ENCODE peak calls at places on chromosomes 3 and 15, in ten cellular contexts. One of them, this sample, is unnamed.

GRCh38 chr15:52278636-52279367 is 16.8 kb downstream of the MYO5C start:
- DNase-seq in stimulated activated CD4-positive, alpha-beta T cell treated with anti-CD3 and anti-CD28 coated beads, Interleukin-1b, Interleukin-23, amount 100 ng/mL, for 4 hours: no peak
- DNase-seq in retina: no peak
- DNase-seq in NCI-H748 treated with DMSO at 0.1 percent for 48 hours: no peak
- DNase-seq in T-cell: no peak
- DNase-seq in renal cortical epithelial cell: no peak
- DNase-seq in GM04504: no peak
- DNase-seq in AG10803: no peak
- DNase-seq in A549: no peak
- DNase-seq in T-helper 2 cell: no peak
- DNase-seq in this sample: no peak

GRCh38 chr15:63509933-63510547 is 5.6 kb downstream of the USP3 start:
- DNase-seq in stimulated activated CD4-positive, alpha-beta T cell treated with anti-CD3 and anti-CD28 coated beads, Interleukin-1b, Interleukin-23, amount 100 ng/mL, for 4 hours: no peak
- DNase-seq in AG10803: peak; percentile 75
- DNase-seq in T-helper 2 cell: no peak
- DNase-seq in NCI-H748 treated with DMSO at 0.1 percent for 48 hours: no peak
- DNase-seq in retina: no peak
- DNase-seq in GM04504: no peak
- DNase-seq in A549: no peak
- DNase-seq in renal cortical epithelial cell: peak; percentile 92
- DNase-seq in T-cell: no peak
- DNase-seq in this sample: no peak

GRCh38 chr15:96093063-96093462 is 237.4 kb upstream of the NR2F2 start:
- DNase-seq in renal cortical epithelial cell: no peak
- DNase-seq in NCI-H748 treated with DMSO at 0.1 percent for 48 hours: no peak
- DNase-seq in T-helper 2 cell: no peak
- DNase-seq in A549: no peak
- DNase-seq in stimulated activated CD4-positive, alpha-beta T cell treated with anti-CD3 and anti-CD28 coated beads, Interleukin-1b, Interleukin-23, amount 100 ng/mL, for 4 hours: no peak
- DNase-seq in GM04504: no peak
- DNase-seq in T-cell: no peak
- DNase-seq in AG10803: no peak
- DNase-seq in retina: no peak
- DNase-seq in this sample: no peak

GRCh38 chr3:187744169-187745151 is 808 bp downstream of the BCL6 start:
- DNase-seq in A549: peak; percentile 15
- DNase-seq in T-cell: no peak
- DNase-seq in GM04504: no peak
- DNase-seq in renal cortical epithelial cell: no peak
- DNase-seq in stimulated activated CD4-positive, alpha-beta T cell treated with anti-CD3 and anti-CD28 coated beads, Interleukin-1b, Interleukin-23, amount 100 ng/mL, for 4 hours: peak; percentile 42
- DNase-seq in T-helper 2 cell: no peak
- DNase-seq in retina: peak; percentile 88
- DNase-seq in AG10803: peak; percentile 53
- DNase-seq in NCI-H748 treated with DMSO at 0.1 percent for 48 hours: peak; percentile 5
- DNase-seq in this sample: peak; percentile 84

GRCh38 chr3:100370751-100371150 is 30.1 kb downstream of the TOMM70 start:
- DNase-seq in retina: no peak
- DNase-seq in NCI-H748 treated with DMSO at 0.1 percent for 48 hours: no peak
- DNase-seq in renal cortical epithelial cell: no peak
- DNase-seq in T-cell: no peak
- DNase-seq in T-helper 2 cell: no peak
- DNase-seq in stimulated activated CD4-positive, alpha-beta T cell treated with anti-CD3 and anti-CD28 coated beads, Interleukin-1b, Interleukin-23, amount 100 ng/mL, for 4 hours: no peak
- DNase-seq in A549: no peak
- DNase-seq in GM04504: no peak
- DNase-seq in AG10803: no peak
- DNase-seq in this sample: no peak

GRCh38 chr3:43769097-43769470 is 78.3 kb downstream of the ABHD5 start:
- DNase-seq in stimulated activated CD4-positive, alpha-beta T cell treated with anti-CD3 and anti-CD28 coated beads, Interleukin-1b, Interleukin-23, amount 100 ng/mL, for 4 hours: no peak
- DNase-seq in GM04504: no peak
- DNase-seq in NCI-H748 treated with DMSO at 0.1 percent for 48 hours: no peak
- DNase-seq in retina: no peak
- DNase-seq in AG10803: no peak
- DNase-seq in renal cortical epithelial cell: no peak
- DNase-seq in A549: no peak
- DNase-seq in T-cell: no peak
- DNase-seq in T-helper 2 cell: no peak
- DNase-seq in this sample: no peak

GRCh38 chr15:74613953-74614743 is 1.5 kb upstream of the CLK3 start:
- DNase-seq in AG10803: no peak
- DNase-seq in retina: peak; percentile 76
- DNase-seq in renal cortical epithelial cell: no peak
- DNase-seq in T-helper 2 cell: no peak
- DNase-seq in NCI-H748 treated with DMSO at 0.1 percent for 48 hours: no peak
- DNase-seq in T-cell: no peak
- DNase-seq in stimulated activated CD4-positive, alpha-beta T cell treated with anti-CD3 and anti-CD28 coated beads, Interleukin-1b, Interleukin-23, amount 100 ng/mL, for 4 hours: no peak
- DNase-seq in A549: peak; percentile 64
- DNase-seq in GM04504: no peak
- DNase-seq in this sample: peak; percentile 35

GRCh38 chr3:189947948-189948723 is 172.6 kb downstream of the P3H2 start:
- DNase-seq in T-cell: no peak
- DNase-seq in A549: no peak
- DNase-seq in NCI-H748 treated with DMSO at 0.1 percent for 48 hours: peak; percentile 27
- DNase-seq in AG10803: peak; percentile 35
- DNase-seq in renal cortical epithelial cell: peak; percentile 57
- DNase-seq in GM04504: no peak
- DNase-seq in stimulated activated CD4-positive, alpha-beta T cell treated with anti-CD3 and anti-CD28 coated beads, Interleukin-1b, Interleukin-23, amount 100 ng/mL, for 4 hours: no peak
- DNase-seq in retina: peak; percentile 27
- DNase-seq in T-helper 2 cell: no peak
- DNase-seq in this sample: no peak